ENCODE peak calls at places on chromosome 13, in six cellular contexts. G is iPS DF 6.9; B is activated naive CD4-positive, alpha-beta T cell; D is cardiac fibroblast; U is activated T-helper 9 cell treated with anti-CD3 and anti-CD28 coated beads, Interleukin-2, amount 50 U/mL, for 16 hours; M is nucleus accumbens. L is an unnamed sample.

GRCh38 chr13:111900390-111901180 is 166.4 kb upstream of the SOX1 start:
- DNase-seq in B (no peak), M (peak), G (no peak), U (no peak), D (no peak), L (peak)

GRCh38 chr13:26679945-26680516 is 80.6 kb downstream of the GPR12 start:
- DNase-seq in B (no peak), G (no peak), D (no peak), U (no peak), M (no peak), L (peak)

GRCh38 chr13:110624766-110625756 is 9.7 kb downstream of the NAXD start:
- DNase-seq in D (no peak), M (no peak), U (no peak), G (no peak), B (no peak), L (peak)

GRCh38 chr13:111789011-111789410 is 277.9 kb upstream of the SOX1 start:
- DNase-seq in U (no peak), G (no peak), M (no peak), B (no peak), D (no peak), L (peak)

GRCh38 chr13:27770809-27771208 is 21.5 kb upstream of the GSX1 start:
- DNase-seq in G (no peak), U (no peak), M (no peak), B (no peak), D (peak), L (peak)

GRCh38 chr13:109163052-109163413 is 533.6 kb downstream of the MYO16 start:
- DNase-seq in D (peak), G (no peak), U (no peak), B (no peak), M (no peak), L (no peak)

GRCh38 chr13:34103854-34104253 is 285.9 kb downstream of the RFC3 start:
- DNase-seq in B (no peak), D (no peak), U (no peak), M (no peak), G (no peak), L (no peak)

GRCh38 chr13:98466634-98467236 is 110.2 kb downstream of the STK24 start:
- DNase-seq in G (no peak), B (no peak), U (no peak), M (peak), D (peak), L (peak)

GRCh38 chr13:40193290-40194203 is 472.9 kb downstream of the FOXO1 start:
- DNase-seq in G (no peak), B (no peak), M (peak), U (no peak), D (no peak), L (no peak)

GRCh38 chr13:43475135-43475534 is 311.6 kb downstream of the ENOX1 start:
- DNase-seq in G (no peak), M (no peak), U (no peak), D (peak), B (no peak), L (no peak)

GRCh38 chr13:92767468-92767867 is 459.1 kb upstream of the GPC6 start:
- DNase-seq in B (no peak), D (no peak), U (no peak), G (no peak), M (no peak), L (no peak)

GRCh38 chr13:73364706-73365105 is 305.9 kb downstream of the KLF5 start:
- DNase-seq in U (no peak), D (no peak), G (no peak), B (no peak), M (no peak), L (no peak)

GRCh38 chr13:111645198-111645597 is 324.8 kb downstream of the TEX29 start:
- DNase-seq in B (no peak), M (no peak), G (no peak), D (no peak), U (no peak), L (no peak)

GRCh38 chr13:42651936-42652641 is 78.1 kb downstream of the TNFSF11 start:
- DNase-seq in B (no peak), U (no peak), M (no peak), D (no peak), G (no peak), L (no peak)

GRCh38 chr13:62320129-62320724 is 904.6 kb upstream of the PCDH20 start:
- DNase-seq in D (peak), G (no peak), M (no peak), B (no peak), U (no peak), L (no peak)

GRCh38 chr13:109780880-109781383 is 5.5 kb downstream of the IRS2 start:
- DNase-seq in G (no peak), D (no peak), U (no peak), M (no peak), B (no peak), L (no peak)

GRCh38 chr13:79404985-79405384 is 1.1 kb downstream of the RBM26 start:
- DNase-seq in M (no peak), B (no peak), D (no peak), G (no peak), U (no peak), L (no peak)

GRCh38 chr13:113976711-113977684 is 3.1 kb upstream of the C13orf46 start:
- DNase-seq in G (no peak), B (no peak), D (peak), U (no peak), M (no peak), L (no peak)

GRCh38 chr13:97068146-97068545 is 73.9 kb upstream of the OXGR1 start:
- DNase-seq in U (no peak), G (no peak), D (no peak), B (no peak), M (no peak), L (no peak)

GRCh38 chr13:27660511-27660910 is 38.8 kb downstream of the POLR1D start:
- DNase-seq in G (no peak), M (no peak), B (no peak), U (no peak), D (no peak), L (no peak)

GRCh38 chr13:106581268-106581667 is 13.3 kb upstream of the ARGLU1 start:
- DNase-seq in M (no peak), D (no peak), B (no peak), U (no peak), G (no peak), L (no peak)

GRCh38 chr13:105956891-105957290 is 578.6 kb downstream of the EFNB2 start:
- DNase-seq in G (no peak), B (no peak), D (no peak), M (no peak), U (no peak), L (no peak)

GRCh38 chr13:59963827-59964226 is 199.9 kb downstream of the DIAPH3 start:
- DNase-seq in B (no peak), G (no peak), D (no peak), U (no peak), M (no peak), L (no peak)

GRCh38 chr13:95596701-95597100 is 44.2 kb downstream of the CLDN10 start:
- DNase-seq in D (no peak), M (no peak), G (no peak), U (no peak), B (no peak), L (no peak)

GRCh38 chr13:111516712-111517640 is 196.5 kb downstream of the TEX29 start:
- DNase-seq in M (no peak), G (no peak), B (no peak), D (no peak), U (no peak), L (no peak)

GRCh38 chr13:75704942-75705320 is 68.8 kb downstream of the LMO7 start:
- DNase-seq in M (no peak), U (no peak), B (no peak), D (peak), G (no peak), L (peak)

GRCh38 chr13:30905932-30906383 is at the start of gene MEDAG:
- DNase-seq in U (no peak), M (no peak), B (no peak), D (peak), G (no peak), L (no peak)

GRCh38 chr13:46578590-46578975 is 25.6 kb downstream of the LRCH1 start:
- DNase-seq in B (no peak), U (no peak), M (no peak), D (no peak), G (no peak), L (no peak)

GRCh38 chr13:113452942-113453901 is at the start of gene ADPRHL1:
- DNase-seq in U (no peak), M (no peak), G (no peak), B (no peak), D (no peak), L (no peak)

L was measured in islet precursor cell.